ENCODE peak calls at places on chromosomes 3 and 15, in eight cellular contexts. One of them, this sample, is unnamed.

GRCh38 chr15:31271224-31271635 is 55.4 kb upstream of the KLF13 start:
- DNase-seq in uterus: no peak
- DNase-seq in GM23338: no peak
- DNase-seq in non-pigmented ciliary epithelial cell: no peak
- DNase-seq in NCI-H226: no peak
- DNase-seq in T-helper 1 cell: no peak
- DNase-seq in MCF 10A: no peak
- DNase-seq in substantia nigra: no peak
- DNase-seq in this sample: no peak

GRCh38 chr3:60135474-60135873 is 1085.6 kb upstream of the CFAP20DC start:
- DNase-seq in uterus: no peak
- DNase-seq in GM23338: no peak
- DNase-seq in non-pigmented ciliary epithelial cell: no peak
- DNase-seq in NCI-H226: no peak
- DNase-seq in T-helper 1 cell: no peak
- DNase-seq in MCF 10A: no peak
- DNase-seq in substantia nigra: no peak
- DNase-seq in this sample: no peak

GRCh38 chr3:197504239-197505191 is 51.3 kb downstream of the BDH1 start:
- DNase-seq in uterus: no peak
- DNase-seq in GM23338: no peak
- DNase-seq in non-pigmented ciliary epithelial cell: no peak
- DNase-seq in NCI-H226: no peak
- DNase-seq in T-helper 1 cell: no peak
- DNase-seq in MCF 10A: no peak
- DNase-seq in substantia nigra: no peak
- DNase-seq in this sample: no peak

GRCh38 chr3:16849240-16849639 is 35.5 kb upstream of the PLCL2 start:
- DNase-seq in uterus: peak
- DNase-seq in GM23338: peak
- DNase-seq in non-pigmented ciliary epithelial cell: no peak
- DNase-seq in NCI-H226: no peak
- DNase-seq in T-helper 1 cell: no peak
- DNase-seq in MCF 10A: no peak
- DNase-seq in substantia nigra: peak
- DNase-seq in this sample: peak

GRCh38 chr3:23264413-23264812 is 61.3 kb downstream of the UBE2E2 start:
- DNase-seq in uterus: no peak
- DNase-seq in GM23338: no peak
- DNase-seq in non-pigmented ciliary epithelial cell: peak
- DNase-seq in NCI-H226: peak
- DNase-seq in T-helper 1 cell: no peak
- DNase-seq in MCF 10A: no peak
- DNase-seq in substantia nigra: no peak
- DNase-seq in this sample: no peak

GRCh38 chr3:159907828-159908227 is 80.8 kb upstream of the IL12A start:
- DNase-seq in uterus: no peak
- DNase-seq in GM23338: no peak
- DNase-seq in non-pigmented ciliary epithelial cell: no peak
- DNase-seq in NCI-H226: peak
- DNase-seq in T-helper 1 cell: no peak
- DNase-seq in MCF 10A: no peak
- DNase-seq in substantia nigra: no peak
- DNase-seq in this sample: no peak

GRCh38 chr3:26132942-26133341 is 343.1 kb downstream of the OXSM start:
- DNase-seq in uterus: no peak
- DNase-seq in GM23338: no peak
- DNase-seq in non-pigmented ciliary epithelial cell: no peak
- DNase-seq in NCI-H226: no peak
- DNase-seq in T-helper 1 cell: no peak
- DNase-seq in MCF 10A: no peak
- DNase-seq in substantia nigra: no peak
- DNase-seq in this sample: no peak

GRCh38 chr3:52108302-52109232 is 45.7 kb downstream of the POC1A start:
- DNase-seq in uterus: peak
- DNase-seq in GM23338: peak
- DNase-seq in non-pigmented ciliary epithelial cell: no peak
- DNase-seq in NCI-H226: no peak
- DNase-seq in T-helper 1 cell: no peak
- DNase-seq in MCF 10A: no peak
- DNase-seq in substantia nigra: peak
- DNase-seq in this sample: no peak

GRCh38 chr15:86892774-86893449 is 813.2 kb downstream of the AGBL1 start:
- DNase-seq in uterus: no peak
- DNase-seq in GM23338: peak
- DNase-seq in non-pigmented ciliary epithelial cell: peak
- DNase-seq in NCI-H226: peak
- DNase-seq in T-helper 1 cell: no peak
- DNase-seq in MCF 10A: peak
- DNase-seq in substantia nigra: no peak
- DNase-seq in this sample: no peak

GRCh38 chr15:57462391-57462790 is 86.1 kb downstream of the CGNL1 start:
- DNase-seq in uterus: no peak
- DNase-seq in GM23338: no peak
- DNase-seq in non-pigmented ciliary epithelial cell: no peak
- DNase-seq in NCI-H226: no peak
- DNase-seq in T-helper 1 cell: no peak
- DNase-seq in MCF 10A: no peak
- DNase-seq in substantia nigra: no peak
- DNase-seq in this sample: no peak

GRCh38 chr15:67766963-67767362 is 58.3 kb upstream of the SKOR1 start:
- DNase-seq in uterus: no peak
- DNase-seq in GM23338: no peak
- DNase-seq in non-pigmented ciliary epithelial cell: no peak
- DNase-seq in NCI-H226: no peak
- DNase-seq in T-helper 1 cell: no peak
- DNase-seq in MCF 10A: no peak
- DNase-seq in substantia nigra: no peak
- DNase-seq in this sample: no peak

GRCh38 chr15:70495988-70496387 is 267.4 kb downstream of the UACA start:
- DNase-seq in uterus: no peak
- DNase-seq in GM23338: no peak
- DNase-seq in non-pigmented ciliary epithelial cell: no peak
- DNase-seq in NCI-H226: no peak
- DNase-seq in T-helper 1 cell: no peak
- DNase-seq in MCF 10A: no peak
- DNase-seq in substantia nigra: no peak
- DNase-seq in this sample: no peak

GRCh38 chr15:68581725-68582124 is 2.9 kb downstream of the CORO2B start:
- DNase-seq in uterus: no peak
- DNase-seq in GM23338: no peak
- DNase-seq in non-pigmented ciliary epithelial cell: no peak
- DNase-seq in NCI-H226: no peak
- DNase-seq in T-helper 1 cell: no peak
- DNase-seq in MCF 10A: no peak
- DNase-seq in substantia nigra: no peak
- DNase-seq in this sample: no peak

GRCh38 chr3:74009961-74010859 is 385.5 kb upstream of the PDZRN3 start:
- DNase-seq in uterus: no peak
- DNase-seq in GM23338: peak
- DNase-seq in non-pigmented ciliary epithelial cell: no peak
- DNase-seq in NCI-H226: no peak
- DNase-seq in T-helper 1 cell: no peak
- DNase-seq in MCF 10A: peak
- DNase-seq in substantia nigra: no peak
- DNase-seq in this sample: no peak

GRCh38 chr3:146087121-146087520 is 73.9 kb downstream of the PLOD2 start:
- DNase-seq in uterus: no peak
- DNase-seq in GM23338: no peak
- DNase-seq in non-pigmented ciliary epithelial cell: no peak
- DNase-seq in NCI-H226: no peak
- DNase-seq in T-helper 1 cell: no peak
- DNase-seq in MCF 10A: no peak
- DNase-seq in substantia nigra: no peak
- DNase-seq in this sample: no peak

GRCh38 chr3:13419356-13420050 is 619 bp downstream of the NUP210 start:
- DNase-seq in uterus: no peak
- DNase-seq in GM23338: peak
- DNase-seq in non-pigmented ciliary epithelial cell: no peak
- DNase-seq in NCI-H226: peak
- DNase-seq in T-helper 1 cell: peak
- DNase-seq in MCF 10A: no peak
- DNase-seq in substantia nigra: peak
- DNase-seq in this sample: peak

GRCh38 chr15:40927497-40928346 is 1.4 kb upstream of the DLL4 start:
- DNase-seq in uterus: no peak
- DNase-seq in GM23338: peak
- DNase-seq in non-pigmented ciliary epithelial cell: no peak
- DNase-seq in NCI-H226: no peak
- DNase-seq in T-helper 1 cell: no peak
- DNase-seq in MCF 10A: no peak
- DNase-seq in substantia nigra: no peak
- DNase-seq in this sample: no peak

GRCh38 chr3:127588675-127589577 is 1.6 kb downstream of the TPRA1 start:
- DNase-seq in uterus: no peak
- DNase-seq in GM23338: no peak
- DNase-seq in non-pigmented ciliary epithelial cell: no peak
- DNase-seq in NCI-H226: peak
- DNase-seq in T-helper 1 cell: no peak
- DNase-seq in MCF 10A: peak
- DNase-seq in substantia nigra: no peak
- DNase-seq in this sample: no peak

GRCh38 chr15:67825880-67826716 is 789 bp downstream of the SKOR1 start:
- DNase-seq in uterus: no peak
- DNase-seq in GM23338: peak
- DNase-seq in non-pigmented ciliary epithelial cell: no peak
- DNase-seq in NCI-H226: no peak
- DNase-seq in T-helper 1 cell: no peak
- DNase-seq in MCF 10A: no peak
- DNase-seq in substantia nigra: no peak
- DNase-seq in this sample: peak

GRCh38 chr15:67130673-67131601 is 65.5 kb downstream of the SMAD3 start:
- DNase-seq in uterus: peak
- DNase-seq in GM23338: no peak
- DNase-seq in non-pigmented ciliary epithelial cell: no peak
- DNase-seq in NCI-H226: peak
- DNase-seq in T-helper 1 cell: no peak
- DNase-seq in MCF 10A: peak
- DNase-seq in substantia nigra: no peak
- DNase-seq in this sample: no peak

GRCh38 chr3:162780313-162780712 is 1283.7 kb downstream of the OTOL1 start:
- DNase-seq in uterus: no peak
- DNase-seq in GM23338: no peak
- DNase-seq in non-pigmented ciliary epithelial cell: no peak
- DNase-seq in NCI-H226: peak
- DNase-seq in T-helper 1 cell: no peak
- DNase-seq in MCF 10A: no peak
- DNase-seq in substantia nigra: no peak
- DNase-seq in this sample: no peak

GRCh38 chr3:189270248-189270832 is 98.6 kb downstream of the TPRG1 start:
- DNase-seq in uterus: peak
- DNase-seq in GM23338: peak
- DNase-seq in non-pigmented ciliary epithelial cell: peak
- DNase-seq in NCI-H226: peak
- DNase-seq in T-helper 1 cell: no peak
- DNase-seq in MCF 10A: peak
- DNase-seq in substantia nigra: no peak
- DNase-seq in this sample: no peak

GRCh38 chr3:195820186-195820585 is 8.5 kb upstream of the MUC4 start:
- DNase-seq in uterus: no peak
- DNase-seq in GM23338: no peak
- DNase-seq in non-pigmented ciliary epithelial cell: no peak
- DNase-seq in NCI-H226: no peak
- DNase-seq in T-helper 1 cell: no peak
- DNase-seq in MCF 10A: no peak
- DNase-seq in substantia nigra: no peak
- DNase-seq in this sample: no peak

GRCh38 chr3:197268319-197268718 is 30.1 kb downstream of the DLG1 start:
- DNase-seq in uterus: no peak
- DNase-seq in GM23338: no peak
- DNase-seq in non-pigmented ciliary epithelial cell: no peak
- DNase-seq in NCI-H226: no peak
- DNase-seq in T-helper 1 cell: no peak
- DNase-seq in MCF 10A: no peak
- DNase-seq in substantia nigra: no peak
- DNase-seq in this sample: no peak

GRCh38 chr15:50880221-50880620 is 28.3 kb upstream of the AP4E1 start:
- DNase-seq in uterus: no peak
- DNase-seq in GM23338: no peak
- DNase-seq in non-pigmented ciliary epithelial cell: no peak
- DNase-seq in NCI-H226: no peak
- DNase-seq in T-helper 1 cell: no peak
- DNase-seq in MCF 10A: peak
- DNase-seq in substantia nigra: no peak
- DNase-seq in this sample: no peak

GRCh38 chr3:36911990-36912804 is 32.7 kb downstream of the TRANK1 start:
- DNase-seq in uterus: no peak
- DNase-seq in GM23338: no peak
- DNase-seq in non-pigmented ciliary epithelial cell: peak
- DNase-seq in NCI-H226: peak
- DNase-seq in T-helper 1 cell: no peak
- DNase-seq in MCF 10A: peak
- DNase-seq in substantia nigra: no peak
- DNase-seq in this sample: peak

GRCh38 chr15:40097968-40098476 is 10.7 kb downstream of the BMF start:
- DNase-seq in uterus: peak
- DNase-seq in GM23338: peak
- DNase-seq in non-pigmented ciliary epithelial cell: no peak
- DNase-seq in NCI-H226: no peak
- DNase-seq in T-helper 1 cell: no peak
- DNase-seq in MCF 10A: no peak
- DNase-seq in substantia nigra: peak
- DNase-seq in this sample: no peak